ENCODE peak calls at places on chromosomes 7 and 10, in nine cellular contexts. G is breast epithelium; Y is thoracic aorta; O is GM12878; Z is CD8-positive, alpha-beta T cell; C is body of pancreas; L is left ventricle myocardium inferior; I is Peyer's patch; W is cardiac muscle cell. T is an unnamed sample.

GRCh38 chr10:78456649-78457400 is 423.2 kb downstream of the RPS24 start:
- DNase-seq in G (no peak), Y (no peak), O (no peak), Z (no peak), C (no peak), L (no peak), I (no peak), W (no peak), T (no peak)

GRCh38 chr10:101123085-101123814 is 7.8 kb upstream of the TLX1 start:
- DNase-seq in G (no peak), Y (no peak), O (no peak), Z (no peak), C (no peak), L (no peak), I (no peak), W (no peak), T (peak; percentile 46)

GRCh38 chr7:116258734-116259133 is 48.4 kb downstream of the TES start:
- DNase-seq in G (no peak), Y (no peak), O (peak; percentile 23), Z (no peak), C (peak; percentile 32), L (no peak), I (no peak), W (peak; percentile 78), T (no peak)

GRCh38 chr7:74334026-74334425 is 44.8 kb downstream of the CLIP2 start:
- DNase-seq in G (no peak), Y (no peak), O (no peak), Z (no peak), C (no peak), L (no peak), I (no peak), W (peak; percentile 68), T (no peak)

GRCh38 chr7:67518580-67518979 is 521.9 kb downstream of the TYW1 start:
- DNase-seq in G (no peak), Y (no peak), O (no peak), Z (no peak), C (no peak), L (peak; percentile 54), I (no peak), W (no peak), T (no peak)

GRCh38 chr7:111650456-111650999 is 88.2 kb upstream of the IMMP2L start:
- DNase-seq in G (no peak), Y (no peak), O (no peak), Z (no peak), C (peak; percentile 39), L (no peak), I (no peak), W (peak; percentile 49), T (peak; percentile 4)

GRCh38 chr10:104353325-104354048 is at the start of gene CFAP58:
- DNase-seq in G (peak; percentile 94), Y (peak; percentile 77), O (peak; percentile 57), Z (peak; percentile 76), C (peak; percentile 96), L (peak; percentile 90), I (peak; percentile 96), W (peak; percentile 95), T (peak; percentile 95)

GRCh38 chr10:1163204-1163660 is 107.0 kb downstream of the WDR37 start:
- DNase-seq in G (no peak), Y (no peak), O (no peak), Z (no peak), C (no peak), L (no peak), I (peak; percentile 10), W (no peak), T (no peak)

GRCh38 chr10:5633166-5633565 is 33.2 kb downstream of the ASB13 start:
- DNase-seq in G (no peak), Y (no peak), O (no peak), Z (no peak), C (no peak), L (no peak), I (no peak), W (no peak), T (no peak)

GRCh38 chr7:97004931-97005763 is at the start of gene DLX6:
- DNase-seq in G (no peak), Y (no peak), O (no peak), Z (no peak), C (no peak), L (no peak), I (no peak), W (peak; percentile 32), T (peak; percentile 37)

GRCh38 chr10:37314350-37314749 is 189.0 kb downstream of the ANKRD30A start:
- DNase-seq in G (no peak), Y (no peak), O (no peak), Z (no peak), C (no peak), L (no peak), I (no peak), W (no peak), T (no peak)

GRCh38 chr10:86107131-86107530 is 259.5 kb downstream of the GRID1 start:
- DNase-seq in G (no peak), Y (no peak), O (no peak), Z (no peak), C (no peak), L (no peak), I (no peak), W (no peak), T (no peak)

GRCh38 chr10:20892796-20893195 is 4.3 kb downstream of the NEBL start:
- DNase-seq in G (no peak), Y (no peak), O (no peak), Z (no peak), C (no peak), L (no peak), I (no peak), W (peak; percentile 23), T (no peak)

GRCh38 chr7:142338633-142339501 is 81.0 kb upstream of the PRSS58 start:
- DNase-seq in G (no peak), Y (no peak), O (no peak), Z (no peak), C (no peak), L (no peak), I (no peak), W (peak; percentile 36), T (no peak)

GRCh38 chr7:148588891-148589215 is 1.7 kb upstream of the C7orf33 start:
- DNase-seq in G (no peak), Y (no peak), O (no peak), Z (no peak), C (no peak), L (no peak), I (no peak), W (no peak), T (no peak)

GRCh38 chr10:97292097-97292861 is at the start of gene ARHGAP19:
- DNase-seq in G (peak; percentile 98), Y (peak; percentile 95), O (peak; percentile 95), Z (peak; percentile 88), C (peak; percentile 97), L (peak; percentile 93), I (peak; percentile 92), W (peak; percentile 99), T (peak; percentile 94)
- TF ChIP-seq CTCF in G (peak; percentile 13), Y (no peak), O (no peak), Z (no peak), C (no peak), L (no peak), I (no peak), W (no peak), T (no peak)

GRCh38 chr10:66591865-66592264 is 334.0 kb upstream of the LRRTM3 start:
- DNase-seq in G (no peak), Y (no peak), O (no peak), Z (no peak), C (no peak), L (no peak), I (no peak), W (no peak), T (no peak)

GRCh38 chr10:66587680-66588050 is 338.2 kb upstream of the LRRTM3 start:
- DNase-seq in G (no peak), Y (no peak), O (no peak), Z (no peak), C (no peak), L (no peak), I (no peak), W (no peak), T (no peak)

GRCh38 chr10:66586897-66587679 is 338.7 kb upstream of the LRRTM3 start:
- DNase-seq in G (no peak), Y (no peak), O (no peak), Z (no peak), C (peak; percentile 8), L (no peak), I (no peak), W (no peak), T (no peak)

GRCh38 chr10:66586073-66586472 is 339.8 kb upstream of the LRRTM3 start:
- DNase-seq in G (no peak), Y (no peak), O (no peak), Z (no peak), C (peak; percentile 13), L (no peak), I (no peak), W (no peak), T (no peak)
- H3K4me1 ChIP-seq in G (no peaks in the 10 kb centered on the region), Y (no peaks in the 10 kb centered on the region), O (no peaks in the 10 kb centered on the region), Z (no peaks in the 10 kb centered on the region), C (no peaks in the 10 kb centered on the region), L (peaks cover 7% of the 10 kb centered on the region), I (no peaks in the 10 kb centered on the region), W (no peaks in the 10 kb centered on the region), T (no peaks in the 10 kb centered on the region)

DNA sequence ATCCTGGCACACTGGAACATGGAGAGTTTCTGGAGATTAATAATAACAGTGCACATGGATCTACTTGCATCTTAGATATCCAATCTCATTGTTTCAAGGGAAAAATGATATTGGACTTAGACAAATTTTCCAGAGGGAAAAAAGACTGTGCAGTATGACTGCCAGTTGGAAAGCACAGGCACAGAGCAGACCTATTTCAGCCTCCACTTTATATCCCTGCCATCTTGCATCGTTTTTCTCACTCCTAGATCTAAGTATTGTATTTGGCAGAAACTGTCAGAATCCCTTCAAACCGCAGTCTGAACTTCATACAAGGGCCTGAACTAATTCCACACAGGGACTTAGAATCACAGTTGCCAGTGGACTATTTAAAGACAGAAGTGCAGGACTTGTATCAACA is 95.9 kb upstream of the PALS2 start:
- DNase-seq in G (no peak), Y (no peak), O (no peak), Z (no peak), C (no peak), L (no peak), I (no peak), W (no peak), T (no peak)
- H3K4me3 ChIP-seq in G (no peak overlapping the region), Y (peak overlapping the region; percentile 35), O (no peak overlapping the region), Z (no peak overlapping the region), C (no peak overlapping the region), L (no peak overlapping the region), I (no peak overlapping the region), W (no peak overlapping the region), T (no peak overlapping the region)

GRCh38 chr7:35261041-35261440 is 7.1 kb upstream of the TBX20 start:
- DNase-seq in G (no peak), Y (no peak), O (no peak), Z (no peak), C (no peak), L (no peak), I (no peak), W (no peak), T (no peak)

GRCh38 chr7:35260254-35260653 is 6.4 kb upstream of the TBX20 start:
- DNase-seq in G (no peak), Y (no peak), O (no peak), Z (no peak), C (no peak), L (no peak), I (no peak), W (no peak), T (no peak)

GRCh38 chr7:35263396-35263795 is 9.5 kb upstream of the TBX20 start:
- DNase-seq in G (no peak), Y (no peak), O (no peak), Z (no peak), C (no peak), L (peak; percentile 55), I (no peak), W (peak; percentile 10), T (no peak)

GRCh38 chr7:35259555-35259954 is 5.7 kb upstream of the TBX20 start:
- DNase-seq in G (no peak), Y (no peak), O (no peak), Z (no peak), C (no peak), L (no peak), I (no peak), W (peak; percentile 50), T (no peak)

GRCh38 chr7:35261476-35262285 is 7.8 kb upstream of the TBX20 start:
- DNase-seq in G (no peak), Y (no peak), O (no peak), Z (no peak), C (no peak), L (peak; percentile 36), I (no peak), W (peak; percentile 50), T (no peak)
- TF ChIP-seq CTCF in G (no peak), Y (no peak), O (no peak), Z (no peak), C (no peak), L (peak; percentile 22), I (no peak), W (peak; percentile 30), T (no peak)

T was measured in mucosa of descending colon.